ENCODE peak calls at places on chromosome 21, in six cellular contexts. One of them, this sample, is unnamed.

GRCh38 chr21:46455575-46456385 is 2.9 kb upstream of the DIP2A start:
- DNase-seq in HAP-1: no peak
- DNase-seq in astrocyte of the spinal cord: peak
- DNase-seq in fibroblast of mammary gland: peak
- DNase-seq in WTC11: no peak
- DNase-seq in NCI-H510A treated with DMSO at 0.1 percent for 48 hours: no peak
- DNase-seq in this sample: no peak

GRCh38 chr21:44840771-44841170 is 22.9 kb upstream of the SUMO3 start:
- DNase-seq in WTC11: no peak
- DNase-seq in fibroblast of mammary gland: no peak
- DNase-seq in astrocyte of the spinal cord: no peak
- DNase-seq in NCI-H510A treated with DMSO at 0.1 percent for 48 hours: no peak
- DNase-seq in HAP-1: no peak
- DNase-seq in this sample: no peak

GRCh38 chr21:32578107-32578691 is 7.1 kb downstream of the TCP10L start:
- DNase-seq in fibroblast of mammary gland: peak
- DNase-seq in astrocyte of the spinal cord: no peak
- DNase-seq in NCI-H510A treated with DMSO at 0.1 percent for 48 hours: no peak
- DNase-seq in WTC11: peak
- DNase-seq in HAP-1: peak
- DNase-seq in this sample: no peak

GRCh38 chr21:44419679-44420078 is 35.6 kb upstream of the LRRC3 start:
- DNase-seq in NCI-H510A treated with DMSO at 0.1 percent for 48 hours: no peak
- DNase-seq in astrocyte of the spinal cord: no peak
- DNase-seq in WTC11: no peak
- DNase-seq in HAP-1: no peak
- DNase-seq in fibroblast of mammary gland: no peak
- DNase-seq in this sample: no peak

GRCh38 chr21:39182016-39182415 is 1.2 kb downstream of the PSMG1 start:
- DNase-seq in HAP-1: no peak
- DNase-seq in fibroblast of mammary gland: no peak
- DNase-seq in WTC11: no peak
- DNase-seq in astrocyte of the spinal cord: no peak
- DNase-seq in NCI-H510A treated with DMSO at 0.1 percent for 48 hours: no peak
- DNase-seq in this sample: no peak

GRCh38 chr21:41993744-41994143 is 16.4 kb downstream of the ZBTB21 start:
- DNase-seq in fibroblast of mammary gland: peak
- DNase-seq in NCI-H510A treated with DMSO at 0.1 percent for 48 hours: no peak
- DNase-seq in HAP-1: no peak
- DNase-seq in WTC11: no peak
- DNase-seq in astrocyte of the spinal cord: peak
- DNase-seq in this sample: no peak

GRCh38 chr21:32135401-32136363 is 143.2 kb downstream of the MIS18A start:
- DNase-seq in NCI-H510A treated with DMSO at 0.1 percent for 48 hours: no peak
- DNase-seq in WTC11: no peak
- DNase-seq in HAP-1: no peak
- DNase-seq in fibroblast of mammary gland: peak
- DNase-seq in astrocyte of the spinal cord: peak
- DNase-seq in this sample: no peak

GRCh38 chr21:40546657-40547056 is 300.3 kb downstream of the DSCAM start:
- DNase-seq in WTC11: no peak
- DNase-seq in NCI-H510A treated with DMSO at 0.1 percent for 48 hours: no peak
- DNase-seq in astrocyte of the spinal cord: no peak
- DNase-seq in HAP-1: no peak
- DNase-seq in fibroblast of mammary gland: no peak
- DNase-seq in this sample: no peak

GRCh38 chr21:37762606-37763005 is 153.7 kb downstream of the KCNJ6 start:
- DNase-seq in HAP-1: no peak
- DNase-seq in fibroblast of mammary gland: no peak
- DNase-seq in astrocyte of the spinal cord: no peak
- DNase-seq in NCI-H510A treated with DMSO at 0.1 percent for 48 hours: no peak
- DNase-seq in WTC11: no peak
- DNase-seq in this sample: no peak

GRCh38 chr21:8989261-8989882 is 1532.0 kb upstream of the TPTE start:
- DNase-seq in fibroblast of mammary gland: no peak
- DNase-seq in NCI-H510A treated with DMSO at 0.1 percent for 48 hours: peak
- DNase-seq in WTC11: no peak
- DNase-seq in HAP-1: no peak
- DNase-seq in astrocyte of the spinal cord: no peak
- DNase-seq in this sample: no peak

GRCh38 chr21:45940621-45941337 is 40.8 kb upstream of the COL6A1 start:
- DNase-seq in WTC11: no peak
- DNase-seq in fibroblast of mammary gland: no peak
- DNase-seq in astrocyte of the spinal cord: no peak
- DNase-seq in NCI-H510A treated with DMSO at 0.1 percent for 48 hours: no peak
- DNase-seq in HAP-1: no peak
- DNase-seq in this sample: no peak

GRCh38 chr21:46128106-46128982 is 27.0 kb downstream of the FTCD start:
- DNase-seq in astrocyte of the spinal cord: no peak
- DNase-seq in NCI-H510A treated with DMSO at 0.1 percent for 48 hours: no peak
- DNase-seq in WTC11: no peak
- DNase-seq in HAP-1: no peak
- DNase-seq in fibroblast of mammary gland: peak
- DNase-seq in this sample: no peak

GRCh38 chr21:38297193-38297592 is 40.4 kb downstream of the KCNJ15 start:
- DNase-seq in HAP-1: no peak
- DNase-seq in fibroblast of mammary gland: peak
- DNase-seq in WTC11: no peak
- DNase-seq in astrocyte of the spinal cord: peak
- DNase-seq in NCI-H510A treated with DMSO at 0.1 percent for 48 hours: peak
- DNase-seq in this sample: no peak

GRCh38 chr21:42735061-42735460 is 81.6 kb downstream of the PDE9A start:
- DNase-seq in fibroblast of mammary gland: no peak
- DNase-seq in astrocyte of the spinal cord: no peak
- DNase-seq in HAP-1: no peak
- DNase-seq in NCI-H510A treated with DMSO at 0.1 percent for 48 hours: no peak
- DNase-seq in WTC11: no peak
- DNase-seq in this sample: no peak

GRCh38 chr21:42523211-42523610 is 9.6 kb downstream of the SLC37A1 start:
- DNase-seq in astrocyte of the spinal cord: no peak
- DNase-seq in HAP-1: no peak
- DNase-seq in WTC11: no peak
- DNase-seq in NCI-H510A treated with DMSO at 0.1 percent for 48 hours: no peak
- DNase-seq in fibroblast of mammary gland: no peak
- DNase-seq in this sample: no peak

GRCh38 chr21:35614412-35614901 is 445.9 kb downstream of the SETD4 start:
- DNase-seq in HAP-1: no peak
- DNase-seq in fibroblast of mammary gland: peak
- DNase-seq in NCI-H510A treated with DMSO at 0.1 percent for 48 hours: no peak
- DNase-seq in WTC11: no peak
- DNase-seq in astrocyte of the spinal cord: peak
- DNase-seq in this sample: peak

GRCh38 chr21:25916226-25916625 is 181.5 kb downstream of the GABPA start:
- DNase-seq in astrocyte of the spinal cord: no peak
- DNase-seq in fibroblast of mammary gland: no peak
- DNase-seq in HAP-1: no peak
- DNase-seq in NCI-H510A treated with DMSO at 0.1 percent for 48 hours: no peak
- DNase-seq in WTC11: no peak
- DNase-seq in this sample: no peak

GRCh38 chr21:41776778-41777177 is 9.9 kb upstream of the RIPK4 start:
- DNase-seq in NCI-H510A treated with DMSO at 0.1 percent for 48 hours: no peak
- DNase-seq in fibroblast of mammary gland: no peak
- DNase-seq in HAP-1: no peak
- DNase-seq in WTC11: no peak
- DNase-seq in astrocyte of the spinal cord: no peak
- DNase-seq in this sample: no peak

GRCh38 chr21:16196521-16197208 is 466.9 kb downstream of the USP25 start:
- DNase-seq in astrocyte of the spinal cord: peak
- DNase-seq in WTC11: no peak
- DNase-seq in NCI-H510A treated with DMSO at 0.1 percent for 48 hours: no peak
- DNase-seq in HAP-1: peak
- DNase-seq in fibroblast of mammary gland: peak
- DNase-seq in this sample: no peak

GRCh38 chr21:41647806-41648561 is 118.9 kb downstream of the RIPK4 start:
- DNase-seq in HAP-1: no peak
- DNase-seq in astrocyte of the spinal cord: no peak
- DNase-seq in NCI-H510A treated with DMSO at 0.1 percent for 48 hours: no peak
- DNase-seq in fibroblast of mammary gland: no peak
- DNase-seq in WTC11: no peak
- DNase-seq in this sample: no peak

GRCh38 chr21:40841524-40842196 is 5.3 kb downstream of the DSCAM start:
- DNase-seq in fibroblast of mammary gland: no peak
- DNase-seq in NCI-H510A treated with DMSO at 0.1 percent for 48 hours: peak
- DNase-seq in HAP-1: no peak
- DNase-seq in astrocyte of the spinal cord: peak
- DNase-seq in WTC11: peak
- DNase-seq in this sample: peak

GRCh38 chr21:41926068-41926806 is 27.6 kb downstream of the C2CD2 start:
- DNase-seq in HAP-1: no peak
- DNase-seq in WTC11: peak
- DNase-seq in fibroblast of mammary gland: peak
- DNase-seq in astrocyte of the spinal cord: peak
- DNase-seq in NCI-H510A treated with DMSO at 0.1 percent for 48 hours: no peak
- DNase-seq in this sample: no peak

This sample was measured in NCI-H345.